ENCODE peak calls at places on chromosomes 1 and 21, in seven cellular contexts. One of them, this sample, is unnamed.

GRCh38 chr1:173870252-173871075 is 2.3 kb downstream of the ZBTB37 start:
- DNase-seq in mammary epithelial cell: no peak
- DNase-seq in heart right ventricle: no peak
- DNase-seq in left ventricle myocardium inferior: no peak
- DNase-seq in IMR-90: no peak
- DNase-seq in lower lobe of right lung: no peak
- DNase-seq in pancreas: no peak
- DNase-seq in this sample: no peak

GRCh38 chr1:115838426-115838804 is 2.5 kb downstream of the NHLH2 start:
- DNase-seq in mammary epithelial cell: no peak
- DNase-seq in heart right ventricle: no peak
- DNase-seq in left ventricle myocardium inferior: no peak
- DNase-seq in IMR-90: no peak
- DNase-seq in lower lobe of right lung: no peak
- DNase-seq in pancreas: peak; percentile 61
- DNase-seq in this sample: no peak

GRCh38 chr1:150765229-150765976 is at the start of gene CTSS:
- DNase-seq in mammary epithelial cell: no peak
- DNase-seq in heart right ventricle: no peak
- DNase-seq in left ventricle myocardium inferior: no peak
- DNase-seq in IMR-90: peak; percentile 11
- DNase-seq in lower lobe of right lung: no peak
- DNase-seq in pancreas: no peak
- DNase-seq in this sample: no peak

GRCh38 chr1:209985002-209985401 is 47.0 kb downstream of the SYT14 start:
- DNase-seq in mammary epithelial cell: no peak
- DNase-seq in heart right ventricle: no peak
- DNase-seq in left ventricle myocardium inferior: no peak
- DNase-seq in IMR-90: no peak
- DNase-seq in lower lobe of right lung: no peak
- DNase-seq in pancreas: no peak
- DNase-seq in this sample: no peak

GRCh38 chr1:125065821-125066180 is 3881.0 kb downstream of the SRGAP2C start:
- DNase-seq in mammary epithelial cell: no peak
- DNase-seq in heart right ventricle: no peak
- DNase-seq in left ventricle myocardium inferior: no peak
- DNase-seq in IMR-90: no peak
- DNase-seq in lower lobe of right lung: no peak
- DNase-seq in pancreas: no peak
- DNase-seq in this sample: no peak

GRCh38 chr21:35006771-35007170 is 42.3 kb downstream of the RUNX1 start:
- DNase-seq in mammary epithelial cell: no peak
- DNase-seq in heart right ventricle: no peak
- DNase-seq in left ventricle myocardium inferior: no peak
- DNase-seq in IMR-90: no peak
- DNase-seq in lower lobe of right lung: no peak
- DNase-seq in pancreas: no peak
- DNase-seq in this sample: no peak

GRCh38 chr1:231170875-231171274 is 9.0 kb downstream of the TRIM67 start:
- DNase-seq in mammary epithelial cell: no peak
- DNase-seq in heart right ventricle: no peak
- DNase-seq in left ventricle myocardium inferior: no peak
- DNase-seq in IMR-90: no peak
- DNase-seq in lower lobe of right lung: no peak
- DNase-seq in pancreas: no peak
- DNase-seq in this sample: no peak

GRCh38 chr1:33586111-33586510 is 113.7 kb downstream of the ZSCAN20 start:
- DNase-seq in mammary epithelial cell: peak; percentile 45
- DNase-seq in heart right ventricle: no peak
- DNase-seq in left ventricle myocardium inferior: no peak
- DNase-seq in IMR-90: peak; percentile 11
- DNase-seq in lower lobe of right lung: no peak
- DNase-seq in pancreas: no peak
- DNase-seq in this sample: no peak

GRCh38 chr1:170660874-170661645 is 2.9 kb upstream of the PRRX1 start:
- DNase-seq in mammary epithelial cell: no peak
- DNase-seq in heart right ventricle: no peak
- DNase-seq in left ventricle myocardium inferior: no peak
- DNase-seq in IMR-90: peak; percentile 33
- DNase-seq in lower lobe of right lung: no peak
- DNase-seq in pancreas: no peak
- DNase-seq in this sample: no peak

GRCh38 chr21:33968082-33968997 is 52.7 kb upstream of the ATP5PO start:
- DNase-seq in mammary epithelial cell: peak; percentile 70
- DNase-seq in heart right ventricle: peak; percentile 21
- DNase-seq in left ventricle myocardium inferior: no peak
- DNase-seq in IMR-90: peak; percentile 64
- DNase-seq in lower lobe of right lung: no peak
- DNase-seq in pancreas: no peak
- DNase-seq in this sample: no peak

GRCh38 chr1:39499668-39500067 is 8.2 kb downstream of the BMP8A start:
- DNase-seq in mammary epithelial cell: no peak
- DNase-seq in heart right ventricle: peak; percentile 67
- DNase-seq in left ventricle myocardium inferior: peak; percentile 59
- DNase-seq in IMR-90: no peak
- DNase-seq in lower lobe of right lung: no peak
- DNase-seq in pancreas: no peak
- DNase-seq in this sample: no peak

GRCh38 chr1:38827299-38827698 is 32.3 kb downstream of the RRAGC start:
- DNase-seq in mammary epithelial cell: no peak
- DNase-seq in heart right ventricle: no peak
- DNase-seq in left ventricle myocardium inferior: no peak
- DNase-seq in IMR-90: no peak
- DNase-seq in lower lobe of right lung: no peak
- DNase-seq in pancreas: no peak
- DNase-seq in this sample: no peak

GRCh38 chr1:56190975-56191768 is 388.2 kb downstream of the PLPP3 start:
- DNase-seq in mammary epithelial cell: no peak
- DNase-seq in heart right ventricle: no peak
- DNase-seq in left ventricle myocardium inferior: no peak
- DNase-seq in IMR-90: peak; percentile 57
- DNase-seq in lower lobe of right lung: no peak
- DNase-seq in pancreas: no peak
- DNase-seq in this sample: no peak

GRCh38 chr21:44639331-44639655 is 2.1 kb downstream of the KRTAP10-10 start:
- DNase-seq in mammary epithelial cell: no peak
- DNase-seq in heart right ventricle: no peak
- DNase-seq in left ventricle myocardium inferior: no peak
- DNase-seq in IMR-90: no peak
- DNase-seq in lower lobe of right lung: no peak
- DNase-seq in pancreas: no peak
- DNase-seq in this sample: no peak

GRCh38 chr1:114428083-114428754 is 82.8 kb downstream of the TRIM33 start:
- DNase-seq in mammary epithelial cell: no peak
- DNase-seq in heart right ventricle: no peak
- DNase-seq in left ventricle myocardium inferior: no peak
- DNase-seq in IMR-90: peak; percentile 37
- DNase-seq in lower lobe of right lung: no peak
- DNase-seq in pancreas: no peak
- DNase-seq in this sample: no peak

GRCh38 chr1:28199328-28200233 is 23.1 kb upstream of the PTAFR start:
- DNase-seq in mammary epithelial cell: no peak
- DNase-seq in heart right ventricle: no peak
- DNase-seq in left ventricle myocardium inferior: no peak
- DNase-seq in IMR-90: no peak
- DNase-seq in lower lobe of right lung: no peak
- DNase-seq in pancreas: no peak
- DNase-seq in this sample: no peak

GRCh38 chr1:109652446-109652845 is 3.5 kb upstream of the GSTM4 start:
- DNase-seq in mammary epithelial cell: peak; percentile 40
- DNase-seq in heart right ventricle: no peak
- DNase-seq in left ventricle myocardium inferior: no peak
- DNase-seq in IMR-90: no peak
- DNase-seq in lower lobe of right lung: no peak
- DNase-seq in pancreas: no peak
- DNase-seq in this sample: no peak

GRCh38 chr1:114316204-114316603 is 162.5 kb upstream of the SYT6 start:
- DNase-seq in mammary epithelial cell: no peak
- DNase-seq in heart right ventricle: no peak
- DNase-seq in left ventricle myocardium inferior: no peak
- DNase-seq in IMR-90: no peak
- DNase-seq in lower lobe of right lung: no peak
- DNase-seq in pancreas: no peak
- DNase-seq in this sample: no peak

GRCh38 chr21:34583926-34584563 is 30.9 kb downstream of the RCAN1 start:
- DNase-seq in mammary epithelial cell: no peak
- DNase-seq in heart right ventricle: no peak
- DNase-seq in left ventricle myocardium inferior: no peak
- DNase-seq in IMR-90: no peak
- DNase-seq in lower lobe of right lung: no peak
- DNase-seq in pancreas: no peak
- DNase-seq in this sample: no peak

GRCh38 chr21:28086861-28087581 is 905.7 kb downstream of the LTN1 start:
- DNase-seq in mammary epithelial cell: no peak
- DNase-seq in heart right ventricle: no peak
- DNase-seq in left ventricle myocardium inferior: no peak
- DNase-seq in IMR-90: no peak
- DNase-seq in lower lobe of right lung: no peak
- DNase-seq in pancreas: no peak
- DNase-seq in this sample: no peak

GRCh38 chr1:155083865-155084721 is 5.5 kb downstream of the EFNA3 start:
- DNase-seq in mammary epithelial cell: peak; percentile 50
- DNase-seq in heart right ventricle: peak; percentile 54
- DNase-seq in left ventricle myocardium inferior: no peak
- DNase-seq in IMR-90: no peak
- DNase-seq in lower lobe of right lung: no peak
- DNase-seq in pancreas: no peak
- DNase-seq in this sample: no peak

GRCh38 chr21:41953249-41953830 is 478 bp downstream of the C2CD2 start:
- DNase-seq in mammary epithelial cell: peak; percentile 31
- DNase-seq in heart right ventricle: no peak
- DNase-seq in left ventricle myocardium inferior: peak; percentile 36
- DNase-seq in IMR-90: no peak
- DNase-seq in lower lobe of right lung: no peak
- DNase-seq in pancreas: peak; percentile 75
- DNase-seq in this sample: no peak

GRCh38 chr1:182279724-182280506 is 111.7 kb downstream of the GLUL start:
- DNase-seq in mammary epithelial cell: no peak
- DNase-seq in heart right ventricle: peak; percentile 8
- DNase-seq in left ventricle myocardium inferior: peak; percentile 46
- DNase-seq in IMR-90: no peak
- DNase-seq in lower lobe of right lung: no peak
- DNase-seq in pancreas: no peak
- DNase-seq in this sample: no peak

GRCh38 chr21:43608225-43608624 is 51.1 kb downstream of the HSF2BP start:
- DNase-seq in mammary epithelial cell: peak; percentile 90
- DNase-seq in heart right ventricle: no peak
- DNase-seq in left ventricle myocardium inferior: no peak
- DNase-seq in IMR-90: peak; percentile 86
- DNase-seq in lower lobe of right lung: no peak
- DNase-seq in pancreas: no peak
- DNase-seq in this sample: no peak

GRCh38 chr21:45990049-45990711 is 8.6 kb downstream of the COL6A1 start:
- DNase-seq in mammary epithelial cell: no peak
- DNase-seq in heart right ventricle: peak; percentile 3
- DNase-seq in left ventricle myocardium inferior: no peak
- DNase-seq in IMR-90: no peak
- DNase-seq in lower lobe of right lung: peak; percentile 40
- DNase-seq in pancreas: no peak
- DNase-seq in this sample: peak; percentile 17
- H3K27ac ChIP-seq in mammary epithelial cell: no peak overlapping the region
- H3K27ac ChIP-seq in heart right ventricle: no peak overlapping the region
- H3K27ac ChIP-seq in left ventricle myocardium inferior: no peak overlapping the region
- H3K27ac ChIP-seq in IMR-90: peak overlapping the region; percentile 57
- H3K27ac ChIP-seq in lower lobe of right lung: no peak overlapping the region
- H3K27ac ChIP-seq in pancreas: no peak overlapping the region
- H3K27ac ChIP-seq in this sample: peak overlapping the region; percentile 82

GRCh38 chr1:18703041-18703621 is 72.5 kb downstream of the PAX7 start:
- DNase-seq in mammary epithelial cell: peak; percentile 50
- DNase-seq in heart right ventricle: no peak
- DNase-seq in left ventricle myocardium inferior: no peak
- DNase-seq in IMR-90: no peak
- DNase-seq in lower lobe of right lung: no peak
- DNase-seq in pancreas: no peak
- DNase-seq in this sample: no peak
- TF ChIP-seq CTCF in mammary epithelial cell: no peak
- TF ChIP-seq CTCF in heart right ventricle: no peak
- TF ChIP-seq CTCF in left ventricle myocardium inferior: no peak
- TF ChIP-seq CTCF in IMR-90: no peak
- TF ChIP-seq CTCF in lower lobe of right lung: no peak
- TF ChIP-seq CTCF in pancreas: no peak
- TF ChIP-seq CTCF in this sample: no peak

GRCh38 chr21:32712641-32713040 is 15.2 kb downstream of the SYNJ1 start:
- DNase-seq in mammary epithelial cell: no peak
- DNase-seq in heart right ventricle: no peak
- DNase-seq in left ventricle myocardium inferior: no peak
- DNase-seq in IMR-90: no peak
- DNase-seq in lower lobe of right lung: no peak
- DNase-seq in pancreas: no peak
- DNase-seq in this sample: no peak
- H3K4me1 ChIP-seq in mammary epithelial cell: peaks cover 2% of the 10 kb centered on the region
- H3K4me1 ChIP-seq in heart right ventricle: no peaks in the 10 kb centered on the region
- H3K4me1 ChIP-seq in left ventricle myocardium inferior: peaks cover 28% of the 10 kb centered on the region
- H3K4me1 ChIP-seq in IMR-90: no peaks in the 10 kb centered on the region
- H3K4me1 ChIP-seq in lower lobe of right lung: peaks cover under 1% of the 10 kb centered on the region
- H3K4me1 ChIP-seq in pancreas: no peaks in the 10 kb centered on the region
- H3K4me1 ChIP-seq in this sample: no peaks in the 10 kb centered on the region

GRCh38 chr21:17784604-17785402 is 34.4 kb downstream of the C21orf91 start:
- DNase-seq in mammary epithelial cell: no peak
- DNase-seq in heart right ventricle: no peak
- DNase-seq in left ventricle myocardium inferior: no peak
- DNase-seq in IMR-90: no peak
- DNase-seq in lower lobe of right lung: no peak
- DNase-seq in pancreas: no peak
- DNase-seq in this sample: no peak
- H3K27ac ChIP-seq in mammary epithelial cell: no peak overlapping the region
- H3K27ac ChIP-seq in heart right ventricle: no peak overlapping the region
- H3K27ac ChIP-seq in left ventricle myocardium inferior: no peak overlapping the region
- H3K27ac ChIP-seq in IMR-90: no peak overlapping the region
- H3K27ac ChIP-seq in lower lobe of right lung: peak overlapping the region; percentile 19
- H3K27ac ChIP-seq in pancreas: no peak overlapping the region
- H3K27ac ChIP-seq in this sample: no peak overlapping the region

DNA sequence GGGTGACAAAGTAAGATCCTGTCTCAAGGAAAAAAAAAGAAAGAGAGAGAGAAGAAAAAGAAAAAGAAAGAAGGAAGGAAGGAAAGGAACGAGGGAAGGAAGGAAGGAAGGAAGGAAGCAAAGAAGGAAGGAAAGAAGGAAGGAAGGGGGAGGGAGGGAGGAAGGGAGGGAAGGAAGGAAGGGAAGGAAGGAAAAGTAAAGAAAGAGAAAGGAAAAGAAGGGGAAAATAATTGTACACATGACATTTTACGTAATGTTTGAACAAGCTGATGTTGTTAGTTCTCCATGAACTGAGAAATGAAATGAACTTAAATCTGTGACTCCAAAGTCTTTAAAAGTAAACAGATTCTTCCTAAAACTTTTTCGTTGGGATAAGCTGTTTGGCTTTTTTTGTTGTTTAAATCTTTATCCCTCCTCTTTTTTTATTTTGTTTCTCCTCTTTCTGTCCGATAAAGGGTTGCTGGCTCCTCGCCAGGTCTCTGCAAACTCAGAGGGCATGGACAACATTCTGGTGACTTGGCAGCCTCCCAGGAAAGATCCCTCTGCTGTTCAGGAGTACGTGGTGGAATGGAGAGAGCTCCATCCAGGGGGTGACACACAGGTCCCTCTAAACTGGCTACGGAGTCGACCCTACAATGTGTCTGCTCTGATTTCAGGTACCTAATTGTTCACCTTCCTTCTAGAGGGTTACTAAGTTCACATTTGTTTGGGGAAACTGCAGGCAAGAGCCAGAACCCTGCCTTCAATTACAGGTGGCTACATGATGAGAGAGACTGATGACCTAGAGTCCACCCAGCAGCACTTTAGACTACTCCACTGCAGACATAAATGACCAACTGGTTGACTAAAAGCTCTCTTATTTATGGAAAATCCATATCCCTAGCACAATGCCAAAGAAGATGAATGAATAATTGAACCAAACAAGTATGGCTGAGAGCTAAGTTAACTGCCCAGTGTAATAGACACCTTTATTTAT is 60.0 kb downstream of the IL12RB2 start:
- DNase-seq in mammary epithelial cell: no peak
- DNase-seq in heart right ventricle: peak; percentile 55
- DNase-seq in left ventricle myocardium inferior: peak; percentile 33
- DNase-seq in IMR-90: peak; percentile 14
- DNase-seq in lower lobe of right lung: no peak
- DNase-seq in pancreas: peak; percentile 69
- DNase-seq in this sample: no peak
- TF ChIP-seq CTCF in mammary epithelial cell: no peak
- TF ChIP-seq CTCF in heart right ventricle: no peak
- TF ChIP-seq CTCF in left ventricle myocardium inferior: peak; percentile 21
- TF ChIP-seq CTCF in IMR-90: no peak
- TF ChIP-seq CTCF in lower lobe of right lung: no peak
- TF ChIP-seq CTCF in pancreas: no peak
- TF ChIP-seq CTCF in this sample: no peak